ENCODE peak calls at places on chromosomes 13 and 19, in seven cellular contexts. X, Z, U, L, P, B and R are unnamed samples.
A peak's percentile ranks its signal among the peaks of the same experiment; 100 is the strongest.

GRCh38 chr19:5193192-5193591 is 147.4 kb downstream of the PTPRS start:
- DNase-seq in X (no peak), U (no peak), P (no peak), Z (no peak), L (no peak), B (no peak), R (no peak)

GRCh38 chr13:73602295-73602694 is 531.9 kb downstream of the KLF12 start:
- DNase-seq in B (no peak), Z (no peak), X (no peak), L (no peak), U (no peak), P (no peak), R (no peak)

GRCh38 chr19:46368116-46368515 is 21.2 kb downstream of the PPP5C start:
- DNase-seq in U (no peak), B (no peak), L (no peak), X (no peak), P (no peak), Z (no peak), R (no peak)

GRCh38 chr19:9857076-9857721 is 22.1 kb downstream of the PIN1 start:
- DNase-seq in U (no peak), Z (no peak), P (no peak), L (no peak), X (no peak), B (no peak), R (no peak)

GRCh38 chr19:41706741-41707501 is 1.5 kb upstream of the CEACAM5 start:
- DNase-seq in U (peak; percentile 83), X (peak; percentile 23), P (peak; percentile 87), Z (peak; percentile 31), B (peak; percentile 79), L (no peak), R (peak; percentile 90)

GRCh38 chr19:1406496-1406817 is 929 bp upstream of the DAZAP1 start:
- DNase-seq in Z (no peak), B (no peak), L (no peak), U (no peak), X (no peak), P (peak; percentile 40), R (no peak)

GRCh38 chr13:76717092-76717491 is 169.1 kb downstream of the KCTD12 start:
- DNase-seq in P (no peak), B (no peak), L (no peak), U (no peak), Z (no peak), X (no peak), R (no peak)

GRCh38 chr13:34256236-34256635 is 438.3 kb downstream of the RFC3 start:
- DNase-seq in U (no peak), X (no peak), P (no peak), B (no peak), L (no peak), Z (no peak), R (no peak)